ENCODE peak calls at places on chromosome 6, in four cellular contexts. I, B, L and T are unnamed samples.
A peak's percentile ranks its signal among the peaks of the same experiment; 100 is the strongest.

GRCh38 chr6:19303381-19303780 is 533.8 kb upstream of the ID4 start:
- DNase-seq in I (no peak), B (no peak), L (peak; percentile 16), T (no peak)

GRCh38 chr6:121236984-121237383 is 97.3 kb downstream of the TBC1D32 start:
- DNase-seq in I (no peak), B (no peak), L (no peak), T (no peak)

GRCh38 chr6:24672573-24673182 is 5.8 kb downstream of the ACOT13 start:
- DNase-seq in I (no peak), B (no peak), L (no peak), T (no peak)

GRCh38 chr6:156699017-156699421 is 78.2 kb upstream of the ARID1B start:
- DNase-seq in I (no peak), B (no peak), L (peak; percentile 82), T (no peak)

GRCh38 chr6:123489589-123489988 is 147.2 kb downstream of the TRDN start:
- DNase-seq in I (no peak), B (no peak), L (no peak), T (no peak)

GRCh38 chr6:104326173-104327001 is 533.3 kb downstream of the HACE1 start:
- DNase-seq in I (no peak), B (peak; percentile 14), L (peak; percentile 81), T (no peak)

GRCh38 chr6:163529605-163530004 is 115.1 kb downstream of the QKI start:
- DNase-seq in I (no peak), B (no peak), L (peak; percentile 93), T (no peak)

GRCh38 chr6:52611833-52612232 is 35.0 kb upstream of the TRAM2 start:
- DNase-seq in I (no peak), B (no peak), L (no peak), T (no peak)

GRCh38 chr6:54868556-54868955 is 22.0 kb downstream of the FAM83B start:
- DNase-seq in I (no peak), B (no peak), L (no peak), T (no peak)

GRCh38 chr6:127464161-127464880 is 5.1 kb upstream of the KIAA0408 start:
- DNase-seq in I (no peak), B (peak; percentile 20), L (peak; percentile 89), T (no peak)

GRCh38 chr6:143632894-143633293 is 44.9 kb upstream of the PHACTR2 start:
- DNase-seq in I (no peak), B (no peak), L (no peak), T (no peak)

GRCh38 chr6:6007311-6008113 is 787 bp upstream of the NRN1 start:
- DNase-seq in I (peak; percentile 65), B (no peak), L (peak; percentile 72), T (no peak)

DNA sequence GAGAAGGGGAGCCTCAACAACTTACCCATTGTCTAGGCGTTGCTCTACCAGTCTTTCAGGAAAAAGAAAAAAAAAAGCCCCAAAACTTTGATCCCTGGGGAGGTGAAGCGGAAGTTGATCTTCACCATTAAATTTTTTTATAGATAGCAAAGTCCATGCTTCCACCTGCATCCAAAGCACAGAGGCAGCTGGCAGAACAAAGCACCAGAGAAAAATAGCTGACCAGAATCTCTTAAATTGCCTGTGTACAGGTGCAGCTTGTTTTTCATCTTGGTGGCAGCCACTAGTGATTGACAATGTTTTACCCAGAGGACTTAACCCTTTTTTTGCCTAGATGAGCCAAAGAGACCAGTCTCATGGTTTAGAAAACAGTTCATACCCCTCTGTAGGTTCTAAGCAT is 86.0 kb downstream of the MYB start:
- DNase-seq in I (no peak), B (no peak), L (no peak), T (no peak)
- H3K4me1 ChIP-seq in I (no peaks in the 10 kb centered on the region), B (no peaks in the 10 kb centered on the region), L (no peaks in the 10 kb centered on the region), T (no peaks in the 10 kb centered on the region)

GRCh38 chr6:98467091-98467490 is 367.3 kb upstream of the POU3F2 start:
- DNase-seq in I (no peak), B (no peak), L (no peak), T (no peak)

GRCh38 chr6:98467902-98468301 is 366.5 kb upstream of the POU3F2 start:
- DNase-seq in I (no peak), B (no peak), L (no peak), T (no peak)

GRCh38 chr6:98470821-98471220 is 363.6 kb upstream of the POU3F2 start:
- DNase-seq in I (no peak), B (no peak), L (no peak), T (no peak)

GRCh38 chr6:98469146-98469545 is 365.2 kb upstream of the POU3F2 start:
- DNase-seq in I (no peak), B (no peak), L (no peak), T (no peak)

GRCh38 chr6:98471444-98471843 is 362.9 kb upstream of the POU3F2 start:
- DNase-seq in I (no peak), B (no peak), L (no peak), T (no peak)
- H3K4me3 ChIP-seq in I (no peak overlapping the region), B (no peak overlapping the region), L (no peak overlapping the region), T (no peak overlapping the region)

GRCh38 chr6:80210618-80211017 is 104.1 kb downstream of the BCKDHB start:
- DNase-seq in I (no peak), B (no peak), L (no peak), T (no peak)
- H3K4me1 ChIP-seq in I (no peaks in the 10 kb centered on the region), B (no peaks in the 10 kb centered on the region), L (peaks cover 26% of the 10 kb centered on the region), T (peaks cover 22% of the 10 kb centered on the region)

DNA sequence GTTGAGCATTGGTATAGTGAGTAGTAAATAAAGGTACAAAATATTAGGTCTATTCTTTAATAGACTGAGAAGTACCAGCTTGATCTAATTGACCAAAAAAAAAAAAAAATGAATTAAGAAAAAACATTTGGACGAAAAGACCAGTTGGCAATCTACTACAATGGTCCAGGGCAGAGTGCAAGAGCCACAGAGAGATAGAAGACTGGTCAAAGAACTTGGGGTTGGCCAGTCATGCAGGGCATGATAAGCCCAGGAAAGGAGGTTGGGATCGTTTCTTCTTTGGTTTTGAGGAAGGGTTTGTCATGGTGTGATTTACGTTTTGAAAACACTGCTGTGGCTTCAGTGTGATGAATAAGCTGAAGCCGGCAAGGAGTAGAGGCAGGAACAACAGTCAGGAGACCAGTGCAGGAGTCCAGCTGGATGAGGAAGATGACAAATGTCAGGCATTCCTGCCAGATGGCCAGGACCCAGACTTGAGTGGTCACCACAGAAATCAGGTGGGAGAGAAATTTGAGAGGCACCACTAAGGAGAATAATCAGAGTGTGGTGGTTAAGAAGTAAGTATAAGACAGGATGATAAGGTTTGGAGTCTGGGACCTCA is 14.0 kb downstream of the SMLR1 start:
- DNase-seq in I (no peak), B (no peak), L (peak; percentile 33), T (peak; percentile 17)
- H3K4me3 ChIP-seq in I (no peak overlapping the region), B (no peak overlapping the region), L (no peak overlapping the region), T (no peak overlapping the region)